ENCODE peak calls at places on chromosomes 1 and 21, in five cellular contexts. One of them, this sample, is unnamed.

GRCh38 chr1:67753776-67754525 is 69.0 kb downstream of the GADD45A start:
- DNase-seq in right lobe of liver: no peak
- DNase-seq in heart left ventricle: no peak
- DNase-seq in PC-3: peak
- DNase-seq in fibroblast of lung: no peak
- DNase-seq in this sample: no peak

GRCh38 chr1:170309389-170310013 is 163.7 kb downstream of the NTMT2 start:
- DNase-seq in right lobe of liver: no peak
- DNase-seq in heart left ventricle: no peak
- DNase-seq in PC-3: peak
- DNase-seq in fibroblast of lung: peak
- DNase-seq in this sample: peak

GRCh38 chr1:227192163-227192562 is 126.1 kb downstream of the CDC42BPA start:
- DNase-seq in right lobe of liver: no peak
- DNase-seq in heart left ventricle: no peak
- DNase-seq in PC-3: peak
- DNase-seq in fibroblast of lung: peak
- DNase-seq in this sample: no peak

GRCh38 chr1:181748013-181748412 is 264.7 kb downstream of the CACNA1E start:
- DNase-seq in right lobe of liver: no peak
- DNase-seq in heart left ventricle: no peak
- DNase-seq in PC-3: no peak
- DNase-seq in fibroblast of lung: no peak
- DNase-seq in this sample: no peak

GRCh38 chr1:214380986-214381695 is 100.2 kb downstream of the SMYD2 start:
- DNase-seq in right lobe of liver: no peak
- DNase-seq in heart left ventricle: no peak
- DNase-seq in PC-3: peak
- DNase-seq in fibroblast of lung: no peak
- DNase-seq in this sample: no peak

GRCh38 chr21:36255650-36256047 is 64.3 kb upstream of the MORC3 start:
- DNase-seq in right lobe of liver: no peak
- DNase-seq in heart left ventricle: no peak
- DNase-seq in PC-3: no peak
- DNase-seq in fibroblast of lung: no peak
- DNase-seq in this sample: no peak

GRCh38 chr1:47555307-47555706 is 117.5 kb downstream of the FOXD2 start:
- DNase-seq in right lobe of liver: no peak
- DNase-seq in heart left ventricle: no peak
- DNase-seq in PC-3: no peak
- DNase-seq in fibroblast of lung: no peak
- DNase-seq in this sample: no peak

GRCh38 chr1:52225174-52225573 is 83.3 kb downstream of the ZFYVE9 start:
- DNase-seq in right lobe of liver: no peak
- DNase-seq in heart left ventricle: no peak
- DNase-seq in PC-3: no peak
- DNase-seq in fibroblast of lung: peak
- DNase-seq in this sample: no peak

GRCh38 chr1:220906561-220907334 is 27.5 kb downstream of the HLX start:
- DNase-seq in right lobe of liver: no peak
- DNase-seq in heart left ventricle: no peak
- DNase-seq in PC-3: peak
- DNase-seq in fibroblast of lung: no peak
- DNase-seq in this sample: no peak

GRCh38 chr1:161009602-161010211 is 11.2 kb downstream of the F11R start:
- DNase-seq in right lobe of liver: no peak
- DNase-seq in heart left ventricle: no peak
- DNase-seq in PC-3: no peak
- DNase-seq in fibroblast of lung: no peak
- DNase-seq in this sample: no peak

GRCh38 chr1:151680812-151681211 is 35.8 kb downstream of the CELF3 start:
- DNase-seq in right lobe of liver: no peak
- DNase-seq in heart left ventricle: no peak
- DNase-seq in PC-3: peak
- DNase-seq in fibroblast of lung: peak
- DNase-seq in this sample: no peak

GRCh38 chr1:3775248-3775497 is 2.6 kb downstream of the SMIM1 start:
- DNase-seq in right lobe of liver: no peak
- DNase-seq in heart left ventricle: no peak
- DNase-seq in PC-3: no peak
- DNase-seq in fibroblast of lung: no peak
- DNase-seq in this sample: peak

GRCh38 chr1:202306535-202307345 is 35.0 kb downstream of the UBE2T start:
- DNase-seq in right lobe of liver: no peak
- DNase-seq in heart left ventricle: no peak
- DNase-seq in PC-3: no peak
- DNase-seq in fibroblast of lung: no peak
- DNase-seq in this sample: no peak

GRCh38 chr21:22880573-22880972 is 1882.4 kb downstream of the NCAM2 start:
- DNase-seq in right lobe of liver: no peak
- DNase-seq in heart left ventricle: no peak
- DNase-seq in PC-3: no peak
- DNase-seq in fibroblast of lung: no peak
- DNase-seq in this sample: no peak

GRCh38 chr1:205976708-205977107 is 26.5 kb downstream of the RAB7B start:
- DNase-seq in right lobe of liver: no peak
- DNase-seq in heart left ventricle: peak
- DNase-seq in PC-3: peak
- DNase-seq in fibroblast of lung: peak
- DNase-seq in this sample: peak

GRCh38 chr1:32361674-32362473 is 411 bp downstream of the FAM229A start:
- DNase-seq in right lobe of liver: peak
- DNase-seq in heart left ventricle: peak
- DNase-seq in PC-3: no peak
- DNase-seq in fibroblast of lung: peak
- DNase-seq in this sample: peak

GRCh38 chr1:3450202-3450863 is 4.1 kb upstream of the ARHGEF16 start:
- DNase-seq in right lobe of liver: no peak
- DNase-seq in heart left ventricle: no peak
- DNase-seq in PC-3: no peak
- DNase-seq in fibroblast of lung: no peak
- DNase-seq in this sample: no peak

GRCh38 chr1:15064217-15064929 is 89.2 kb upstream of the TMEM51 start:
- DNase-seq in right lobe of liver: no peak
- DNase-seq in heart left ventricle: no peak
- DNase-seq in PC-3: peak
- DNase-seq in fibroblast of lung: no peak
- DNase-seq in this sample: no peak

GRCh38 chr21:46181436-46181835 is 2.8 kb downstream of the SPATC1L start:
- DNase-seq in right lobe of liver: no peak
- DNase-seq in heart left ventricle: no peak
- DNase-seq in PC-3: no peak
- DNase-seq in fibroblast of lung: no peak
- DNase-seq in this sample: no peak

GRCh38 chr1:16677552-16678423 is 11.0 kb upstream of the RNU1-3 start:
- DNase-seq in right lobe of liver: peak
- DNase-seq in heart left ventricle: no peak
- DNase-seq in PC-3: peak
- DNase-seq in fibroblast of lung: peak
- DNase-seq in this sample: no peak

GRCh38 chr1:171742577-171742922 is 685 bp upstream of the VAMP4 start:
- DNase-seq in right lobe of liver: no peak
- DNase-seq in heart left ventricle: peak
- DNase-seq in PC-3: peak
- DNase-seq in fibroblast of lung: peak
- DNase-seq in this sample: peak

GRCh38 chr1:156246762-156247459 is 945 bp downstream of the PAQR6 start:
- DNase-seq in right lobe of liver: no peak
- DNase-seq in heart left ventricle: no peak
- DNase-seq in PC-3: no peak
- DNase-seq in fibroblast of lung: no peak
- DNase-seq in this sample: no peak

GRCh38 chr21:33884361-33885157 is 31.0 kb downstream of the ATP5PO start:
- DNase-seq in right lobe of liver: no peak
- DNase-seq in heart left ventricle: no peak
- DNase-seq in PC-3: no peak
- DNase-seq in fibroblast of lung: peak
- DNase-seq in this sample: no peak

GRCh38 chr1:94590203-94591137 is 48.9 kb upstream of the F3 start:
- DNase-seq in right lobe of liver: no peak
- DNase-seq in heart left ventricle: no peak
- DNase-seq in PC-3: no peak
- DNase-seq in fibroblast of lung: peak
- DNase-seq in this sample: peak

GRCh38 chr1:112337028-112337531 is 58.9 kb upstream of the CTTNBP2NL start:
- DNase-seq in right lobe of liver: no peak
- DNase-seq in heart left ventricle: peak
- DNase-seq in PC-3: peak
- DNase-seq in fibroblast of lung: peak
- DNase-seq in this sample: peak

GRCh38 chr1:25796807-25797458 is 3.1 kb upstream of the SELENON start:
- DNase-seq in right lobe of liver: peak
- DNase-seq in heart left ventricle: peak
- DNase-seq in PC-3: peak
- DNase-seq in fibroblast of lung: peak
- DNase-seq in this sample: peak

GRCh38 chr1:100445565-100445964 is 92.4 kb upstream of the GPR88 start:
- DNase-seq in right lobe of liver: no peak
- DNase-seq in heart left ventricle: no peak
- DNase-seq in PC-3: peak
- DNase-seq in fibroblast of lung: no peak
- DNase-seq in this sample: no peak

GRCh38 chr1:205700865-205701401 is 20.6 kb upstream of the SLC45A3 start:
- DNase-seq in right lobe of liver: no peak
- DNase-seq in heart left ventricle: peak
- DNase-seq in PC-3: no peak
- DNase-seq in fibroblast of lung: no peak
- DNase-seq in this sample: peak

GRCh38 chr1:12616709-12617373 is 1.2 kb downstream of the DHRS3 start:
- DNase-seq in right lobe of liver: no peak
- DNase-seq in heart left ventricle: no peak
- DNase-seq in PC-3: peak
- DNase-seq in fibroblast of lung: no peak
- DNase-seq in this sample: peak

GRCh38 chr1:27487927-27488522 is 1.9 kb downstream of the WASF2 start:
- DNase-seq in right lobe of liver: no peak
- DNase-seq in heart left ventricle: no peak
- DNase-seq in PC-3: peak
- DNase-seq in fibroblast of lung: peak
- DNase-seq in this sample: peak

GRCh38 chr1:27485363-27485762 is 4.6 kb downstream of the WASF2 start:
- DNase-seq in right lobe of liver: no peak
- DNase-seq in heart left ventricle: no peak
- DNase-seq in PC-3: no peak
- DNase-seq in fibroblast of lung: no peak
- DNase-seq in this sample: no peak

GRCh38 chr1:27489973-27490741 is at the start of gene WASF2:
- DNase-seq in right lobe of liver: peak
- DNase-seq in heart left ventricle: peak
- DNase-seq in PC-3: peak
- DNase-seq in fibroblast of lung: peak
- DNase-seq in this sample: peak

GRCh38 chr1:27491748-27492700 is 2.1 kb upstream of the WASF2 start:
- DNase-seq in right lobe of liver: peak
- DNase-seq in heart left ventricle: peak
- DNase-seq in PC-3: no peak
- DNase-seq in fibroblast of lung: peak
- DNase-seq in this sample: peak

DNA sequence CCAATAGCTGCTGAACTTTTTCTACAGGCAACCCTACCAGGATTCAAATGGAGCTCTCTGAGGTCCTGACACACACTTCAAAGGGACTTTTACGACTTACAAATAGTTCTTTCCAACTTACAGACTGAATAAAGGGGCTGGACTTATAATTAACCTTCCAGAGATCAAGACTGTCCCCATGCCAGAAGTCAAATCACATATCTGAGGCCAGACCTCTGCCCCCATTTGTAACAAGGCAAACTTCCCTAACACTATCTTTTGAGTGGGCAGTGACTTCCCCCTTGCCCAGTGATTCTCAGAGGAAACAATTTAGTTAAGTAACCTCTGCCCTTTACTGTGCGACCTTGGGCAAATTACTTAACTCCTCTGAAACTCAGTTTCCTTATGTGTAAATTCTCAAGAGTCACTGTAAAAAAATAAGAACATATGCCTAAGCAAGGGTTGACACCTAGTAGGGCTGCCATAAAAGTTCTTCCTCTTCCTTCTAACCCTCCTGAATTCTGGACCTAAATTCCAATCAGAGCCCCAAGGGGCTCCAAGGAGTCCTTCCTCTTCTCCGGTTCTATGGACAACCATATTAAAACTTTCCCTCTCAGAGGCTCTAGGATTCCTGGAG is 1.3 kb downstream of the WASF2 start:
- DNase-seq in right lobe of liver: no peak
- DNase-seq in heart left ventricle: no peak
- DNase-seq in PC-3: peak
- DNase-seq in fibroblast of lung: peak
- DNase-seq in this sample: no peak
- H3K4me3 ChIP-seq in right lobe of liver: peak
- H3K4me3 ChIP-seq in heart left ventricle: peak
- H3K4me3 ChIP-seq in PC-3: peak
- H3K4me3 ChIP-seq in fibroblast of lung: peak
- H3K4me3 ChIP-seq in this sample: peak

DNA sequence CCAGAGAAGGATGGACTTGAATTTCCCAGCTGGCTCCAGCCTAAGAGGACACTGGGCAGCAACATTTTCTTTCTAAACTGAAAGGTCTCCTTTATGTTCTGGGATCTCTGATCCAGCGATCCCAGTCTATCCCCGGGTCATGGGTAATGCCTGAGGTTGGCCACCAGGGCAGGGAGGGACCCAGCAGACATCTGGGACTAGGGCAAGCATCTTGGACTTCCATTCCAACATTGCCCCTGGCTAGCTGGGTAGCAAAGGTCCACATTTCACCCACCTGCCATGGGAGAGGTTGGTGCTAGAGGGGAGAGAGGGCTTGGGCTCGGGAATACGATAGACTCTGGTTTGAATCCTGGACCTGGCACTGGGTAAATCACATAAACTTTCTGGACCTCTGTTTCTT is 84.6 kb downstream of the LRRN2 start:
- DNase-seq in right lobe of liver: no peak
- DNase-seq in heart left ventricle: no peak
- DNase-seq in PC-3: no peak
- DNase-seq in fibroblast of lung: no peak
- DNase-seq in this sample: no peak
- TF ChIP-seq CTCF in right lobe of liver: no peak
- TF ChIP-seq CTCF in heart left ventricle: no peak
- TF ChIP-seq CTCF in PC-3: peak
- TF ChIP-seq CTCF in fibroblast of lung: no peak
- TF ChIP-seq CTCF in this sample: peak

GRCh38 chr1:8134546-8135235 is 108.6 kb upstream of the ERRFI1 start:
- DNase-seq in right lobe of liver: no peak
- DNase-seq in heart left ventricle: no peak
- DNase-seq in PC-3: no peak
- DNase-seq in fibroblast of lung: no peak
- DNase-seq in this sample: no peak
- H3K4me3 ChIP-seq in right lobe of liver: no peak
- H3K4me3 ChIP-seq in heart left ventricle: peak
- H3K4me3 ChIP-seq in PC-3: no peak
- H3K4me3 ChIP-seq in fibroblast of lung: no peak
- H3K4me3 ChIP-seq in this sample: no peak

GRCh38 chr1:27719286-27720251 is 6.2 kb upstream of the FAM76A start:
- DNase-seq in right lobe of liver: no peak
- DNase-seq in heart left ventricle: no peak
- DNase-seq in PC-3: peak
- DNase-seq in fibroblast of lung: peak
- DNase-seq in this sample: no peak
- TF ChIP-seq CTCF in right lobe of liver: no peak
- TF ChIP-seq CTCF in heart left ventricle: peak
- TF ChIP-seq CTCF in PC-3: peak
- TF ChIP-seq CTCF in fibroblast of lung: peak
- TF ChIP-seq CTCF in this sample: peak

This sample was measured in testis.